ENCODE peak calls at places on chromosomes 4 and X, in five cellular contexts. One of them, this sample, is unnamed.

GRCh38 chr4:33090910-33091309 is 2370.7 kb downstream of the PCDH7 start:
- DNase-seq in GM12865: no peak
- DNase-seq in fibroblast of mammary gland: no peak
- DNase-seq in choroid plexus epithelial cell: no peak
- DNase-seq in OCI-LY7: no peak
- DNase-seq in this sample: no peak

GRCh38 chr4:55138367-55138766 is 13.0 kb upstream of the KDR start:
- DNase-seq in GM12865: no peak
- DNase-seq in fibroblast of mammary gland: no peak
- DNase-seq in choroid plexus epithelial cell: no peak
- DNase-seq in OCI-LY7: no peak
- DNase-seq in this sample: peak

GRCh38 chr4:73851293-73851692 is 1.8 kb upstream of the PF4V1 start:
- DNase-seq in GM12865: no peak
- DNase-seq in fibroblast of mammary gland: no peak
- DNase-seq in choroid plexus epithelial cell: no peak
- DNase-seq in OCI-LY7: no peak
- DNase-seq in this sample: no peak

GRCh38 chr4:119179011-119179410 is 33.5 kb upstream of the USP53 start:
- DNase-seq in GM12865: no peak
- DNase-seq in fibroblast of mammary gland: no peak
- DNase-seq in choroid plexus epithelial cell: no peak
- DNase-seq in OCI-LY7: no peak
- DNase-seq in this sample: no peak

GRCh38 chrX:65643046-65643785 is 24.2 kb upstream of the MSN start:
- DNase-seq in GM12865: no peak
- DNase-seq in fibroblast of mammary gland: peak
- DNase-seq in choroid plexus epithelial cell: peak
- DNase-seq in OCI-LY7: no peak
- DNase-seq in this sample: peak

GRCh38 chr4:60655356-60655755 is 544.8 kb upstream of the ADGRL3 start:
- DNase-seq in GM12865: no peak
- DNase-seq in fibroblast of mammary gland: no peak
- DNase-seq in choroid plexus epithelial cell: no peak
- DNase-seq in OCI-LY7: no peak
- DNase-seq in this sample: no peak

GRCh38 chrX:129979207-129979920 is 3.1 kb upstream of the BCORL1 start:
- DNase-seq in GM12865: no peak
- DNase-seq in fibroblast of mammary gland: no peak
- DNase-seq in choroid plexus epithelial cell: peak
- DNase-seq in OCI-LY7: no peak
- DNase-seq in this sample: no peak

GRCh38 chr4:15400276-15400675 is 27.6 kb upstream of the C1QTNF7 start:
- DNase-seq in GM12865: no peak
- DNase-seq in fibroblast of mammary gland: no peak
- DNase-seq in choroid plexus epithelial cell: peak
- DNase-seq in OCI-LY7: no peak
- DNase-seq in this sample: no peak

GRCh38 chrX:136146614-136147319 is 566 bp upstream of the FHL1 start:
- DNase-seq in GM12865: no peak
- DNase-seq in fibroblast of mammary gland: no peak
- DNase-seq in choroid plexus epithelial cell: no peak
- DNase-seq in OCI-LY7: no peak
- DNase-seq in this sample: no peak

GRCh38 chrX:76279007-76279406 is 106.1 kb downstream of the PBDC1 start:
- DNase-seq in GM12865: peak
- DNase-seq in fibroblast of mammary gland: peak
- DNase-seq in choroid plexus epithelial cell: peak
- DNase-seq in OCI-LY7: peak
- DNase-seq in this sample: peak

GRCh38 chrX:137550561-137551305 is 15.2 kb upstream of the ZIC3 start:
- DNase-seq in GM12865: no peak
- DNase-seq in fibroblast of mammary gland: no peak
- DNase-seq in choroid plexus epithelial cell: no peak
- DNase-seq in OCI-LY7: no peak
- DNase-seq in this sample: no peak

GRCh38 chr4:22434895-22435294 is 81.0 kb downstream of the ADGRA3 start:
- DNase-seq in GM12865: peak
- DNase-seq in fibroblast of mammary gland: peak
- DNase-seq in choroid plexus epithelial cell: peak
- DNase-seq in OCI-LY7: peak
- DNase-seq in this sample: peak

GRCh38 chr4:136855886-136856285 is 676.4 kb downstream of the PCDH18 start:
- DNase-seq in GM12865: no peak
- DNase-seq in fibroblast of mammary gland: no peak
- DNase-seq in choroid plexus epithelial cell: no peak
- DNase-seq in OCI-LY7: no peak
- DNase-seq in this sample: no peak

GRCh38 chr4:6884341-6884870 is 25.2 kb upstream of the TBC1D14 start:
- DNase-seq in GM12865: no peak
- DNase-seq in fibroblast of mammary gland: no peak
- DNase-seq in choroid plexus epithelial cell: no peak
- DNase-seq in OCI-LY7: no peak
- DNase-seq in this sample: no peak

GRCh38 chr4:102104278-102104677 is 241.0 kb downstream of the SLC39A8 start:
- DNase-seq in GM12865: no peak
- DNase-seq in fibroblast of mammary gland: no peak
- DNase-seq in choroid plexus epithelial cell: no peak
- DNase-seq in OCI-LY7: no peak
- DNase-seq in this sample: no peak

GRCh38 chrX:110442631-110443030 is 84.0 kb downstream of the RTL9 start:
- DNase-seq in GM12865: peak
- DNase-seq in fibroblast of mammary gland: peak
- DNase-seq in choroid plexus epithelial cell: peak
- DNase-seq in OCI-LY7: peak
- DNase-seq in this sample: peak

GRCh38 chr4:113328514-113328913 is 279.1 kb downstream of the ANK2 start:
- DNase-seq in GM12865: peak
- DNase-seq in fibroblast of mammary gland: no peak
- DNase-seq in choroid plexus epithelial cell: peak
- DNase-seq in OCI-LY7: peak
- DNase-seq in this sample: peak

GRCh38 chr4:144906181-144906895 is 191.7 kb downstream of the ANAPC10 start:
- DNase-seq in GM12865: peak
- DNase-seq in fibroblast of mammary gland: no peak
- DNase-seq in choroid plexus epithelial cell: peak
- DNase-seq in OCI-LY7: no peak
- DNase-seq in this sample: peak

GRCh38 chr4:98343640-98344039 is 82.5 kb downstream of the RAP1GDS1 start:
- DNase-seq in GM12865: no peak
- DNase-seq in fibroblast of mammary gland: no peak
- DNase-seq in choroid plexus epithelial cell: no peak
- DNase-seq in OCI-LY7: no peak
- DNase-seq in this sample: no peak

GRCh38 chr4:98345838-98346237 is 84.7 kb downstream of the RAP1GDS1 start:
- DNase-seq in GM12865: no peak
- DNase-seq in fibroblast of mammary gland: no peak
- DNase-seq in choroid plexus epithelial cell: no peak
- DNase-seq in OCI-LY7: no peak
- DNase-seq in this sample: no peak

GRCh38 chr4:98338761-98339438 is 77.7 kb downstream of the RAP1GDS1 start:
- DNase-seq in GM12865: no peak
- DNase-seq in fibroblast of mammary gland: no peak
- DNase-seq in choroid plexus epithelial cell: no peak
- DNase-seq in OCI-LY7: no peak
- DNase-seq in this sample: peak

GRCh38 chr4:98341309-98341708 is 80.1 kb downstream of the RAP1GDS1 start:
- DNase-seq in GM12865: no peak
- DNase-seq in fibroblast of mammary gland: peak
- DNase-seq in choroid plexus epithelial cell: peak
- DNase-seq in OCI-LY7: peak
- DNase-seq in this sample: peak
- TF ChIP-seq CTCF in GM12865: no peak
- TF ChIP-seq CTCF in fibroblast of mammary gland: no peak
- TF ChIP-seq CTCF in choroid plexus epithelial cell: peak
- TF ChIP-seq CTCF in OCI-LY7: peak
- TF ChIP-seq CTCF in this sample: peak

GRCh38 chr4:89928867-89929266 is 34.2 kb downstream of the MMRN1 start:
- DNase-seq in GM12865: peak
- DNase-seq in fibroblast of mammary gland: no peak
- DNase-seq in choroid plexus epithelial cell: no peak
- DNase-seq in OCI-LY7: no peak
- DNase-seq in this sample: no peak

DNA sequence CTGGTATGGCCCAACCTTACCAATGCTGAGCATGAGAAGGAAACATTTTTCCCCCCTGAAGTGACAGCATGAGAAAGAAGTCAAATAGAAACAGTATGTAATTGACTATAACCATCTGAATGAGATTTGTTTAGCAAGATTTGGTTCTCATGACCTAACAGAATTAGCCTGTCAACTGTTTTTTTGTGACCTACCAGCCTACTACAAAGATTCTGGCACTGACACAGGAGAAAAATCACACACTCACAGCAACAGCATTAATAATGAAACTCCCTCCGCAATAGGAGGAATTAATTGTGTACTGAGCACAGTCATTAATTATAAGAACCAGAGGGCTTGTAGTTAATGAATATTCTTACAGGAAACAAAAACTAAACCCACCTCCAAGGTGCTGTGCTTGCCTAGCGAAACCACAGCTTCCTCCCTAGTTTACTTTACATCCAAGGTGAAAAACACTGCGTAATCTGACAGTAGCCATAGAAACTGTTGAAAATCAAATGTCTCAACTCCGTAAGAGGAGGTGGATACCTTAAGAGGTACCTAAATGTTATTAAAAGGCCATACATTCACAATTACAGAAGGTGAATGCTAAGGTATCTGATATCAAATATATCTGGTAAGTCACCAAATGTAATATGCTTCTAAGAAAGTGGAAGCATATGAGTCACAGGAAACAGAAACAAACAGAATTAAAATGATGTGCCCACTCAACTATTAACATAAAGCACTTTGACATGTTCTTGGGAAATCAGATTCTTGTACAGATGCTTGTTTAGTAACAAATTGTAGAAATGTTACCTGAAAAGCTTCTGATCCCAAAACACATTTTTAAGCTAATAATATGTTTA is 35.0 kb downstream of the MMRN1 start:
- DNase-seq in GM12865: peak
- DNase-seq in fibroblast of mammary gland: no peak
- DNase-seq in choroid plexus epithelial cell: no peak
- DNase-seq in OCI-LY7: no peak
- DNase-seq in this sample: peak
- H3K4me3 ChIP-seq in GM12865: no peak
- H3K4me3 ChIP-seq in fibroblast of mammary gland: no peak
- H3K4me3 ChIP-seq in choroid plexus epithelial cell: no peak
- H3K4me3 ChIP-seq in OCI-LY7: no peak
- H3K4me3 ChIP-seq in this sample: no peak

GRCh38 chrX:64097891-64098290 is 107.6 kb downstream of the AMER1 start:
- DNase-seq in GM12865: peak
- DNase-seq in fibroblast of mammary gland: no peak
- DNase-seq in choroid plexus epithelial cell: no peak
- DNase-seq in OCI-LY7: no peak
- DNase-seq in this sample: no peak

DNA sequence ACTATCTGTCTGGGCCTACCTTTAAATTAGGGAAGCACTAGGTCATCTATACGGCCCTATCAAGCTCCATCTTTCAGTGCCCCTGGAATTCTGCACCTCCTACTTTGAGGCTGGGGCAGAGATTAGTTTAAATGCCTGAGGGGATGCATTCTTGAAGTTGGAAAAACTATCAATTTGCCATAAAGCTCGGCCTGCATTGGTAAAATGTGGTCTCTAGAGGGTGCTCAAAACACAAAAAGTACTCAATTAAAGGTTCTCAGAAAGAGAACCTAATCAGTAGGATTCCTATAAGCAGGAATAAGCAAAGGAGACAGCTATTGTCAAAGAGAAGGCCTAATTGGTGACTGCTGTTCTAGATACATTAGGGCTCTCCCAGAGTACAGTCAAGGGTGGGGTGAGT is 111.7 kb downstream of the AMER1 start:
- DNase-seq in GM12865: peak
- DNase-seq in fibroblast of mammary gland: peak
- DNase-seq in choroid plexus epithelial cell: peak
- DNase-seq in OCI-LY7: peak
- DNase-seq in this sample: peak
- TF ChIP-seq CTCF in GM12865: no peak
- TF ChIP-seq CTCF in fibroblast of mammary gland: peak
- TF ChIP-seq CTCF in choroid plexus epithelial cell: peak
- TF ChIP-seq CTCF in OCI-LY7: peak
- TF ChIP-seq CTCF in this sample: peak

DNA sequence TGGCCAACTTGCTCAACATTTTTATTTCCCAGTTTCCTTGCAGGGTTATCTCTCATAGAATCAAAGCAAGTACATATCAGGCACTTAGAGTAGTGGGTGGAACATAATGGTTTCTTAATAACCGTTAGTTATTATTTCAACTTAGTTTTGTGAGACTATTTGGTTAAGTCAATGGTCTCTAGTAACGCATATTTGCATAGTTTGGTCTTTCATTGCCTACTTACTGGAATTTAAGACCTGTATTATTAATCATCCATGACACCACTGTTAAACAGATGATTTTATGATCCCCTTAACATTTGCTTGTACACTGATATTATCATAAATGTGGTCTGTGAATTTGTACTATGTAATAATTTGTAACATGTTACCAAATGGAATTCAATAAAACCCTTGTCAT is 70.9 kb upstream of the SMIM31 start:
- DNase-seq in GM12865: no peak
- DNase-seq in fibroblast of mammary gland: no peak
- DNase-seq in choroid plexus epithelial cell: no peak
- DNase-seq in OCI-LY7: no peak
- DNase-seq in this sample: no peak
- H3K4me3 ChIP-seq in GM12865: no peak
- H3K4me3 ChIP-seq in fibroblast of mammary gland: no peak
- H3K4me3 ChIP-seq in choroid plexus epithelial cell: no peak
- H3K4me3 ChIP-seq in OCI-LY7: no peak
- H3K4me3 ChIP-seq in this sample: no peak

This sample was measured in fibroblast of pulmonary artery.